ENCODE peak calls at places on chromosomes 6 and 20, in six cellular contexts. G is transverse colon, M is GM12878, H is upper lobe of left lung, O is HepG2, L is stomach. B is an unnamed sample.

GRCh38 chr20:60262967-60263603 is 304.9 kb downstream of the CDH26 start:
- DNase-seq in G (peak), M (no peak), H (no peak), O (peak), L (peak), B (no peak)

GRCh38 chr20:25032478-25033183 is 25.3 kb downstream of the ACSS1 start:
- DNase-seq in G (peak), M (no peak), H (no peak), O (peak), L (peak), B (no peak)

GRCh38 chr6:33851959-33852358 is 48.2 kb upstream of the MLN start:
- DNase-seq in G (peak), M (no peak), H (no peak), O (peak), L (no peak), B (no peak)

GRCh38 chr6:105675715-105676397 is 273.0 kb upstream of the PREP start:
- DNase-seq in G (no peak), M (no peak), H (no peak), O (no peak), L (no peak), B (no peak)

GRCh38 chr6:31651602-31652191 is 764 bp downstream of the BAG6 start:
- DNase-seq in G (peak), M (no peak), H (no peak), O (peak), L (no peak), B (peak)

GRCh38 chr20:60224914-60225313 is 266.7 kb downstream of the CDH26 start:
- DNase-seq in G (no peak), M (no peak), H (no peak), O (peak), L (no peak), B (no peak)

GRCh38 chr20:41769650-41770049 is 151.5 kb upstream of the CHD6 start:
- DNase-seq in G (no peak), M (no peak), H (no peak), O (no peak), L (no peak), B (no peak)

GRCh38 chr20:57298457-57298856 is 31.1 kb upstream of the SPO11 start:
- DNase-seq in G (no peak), M (no peak), H (no peak), O (no peak), L (no peak), B (no peak)

GRCh38 chr20:38196592-38196991 is 31.5 kb upstream of the TGM2 start:
- DNase-seq in G (peak), M (no peak), H (no peak), O (no peak), L (no peak), B (peak)

GRCh38 chr6:143205983-143206382 is 145.3 kb downstream of the AIG1 start:
- DNase-seq in G (no peak), M (no peak), H (no peak), O (no peak), L (no peak), B (no peak)

GRCh38 chr20:53608456-53609413 is 15.1 kb upstream of the ZNF217 start:
- DNase-seq in G (peak), M (no peak), H (peak), O (no peak), L (peak), B (peak)

GRCh38 chr6:66964216-66964615 is 1257.2 kb upstream of the EYS start:
- DNase-seq in G (no peak), M (no peak), H (no peak), O (no peak), L (no peak), B (no peak)

GRCh38 chr6:154392561-154392960 is 36.0 kb upstream of the IPCEF1 start:
- DNase-seq in G (no peak), M (no peak), H (no peak), O (no peak), L (no peak), B (no peak)

GRCh38 chr6:7587631-7588100 is 2.3 kb upstream of the SNRNP48 start:
- DNase-seq in G (peak), M (no peak), H (no peak), O (no peak), L (no peak), B (no peak)

GRCh38 chr20:36527331-36528125 is 13.8 kb upstream of the MYL9 start:
- DNase-seq in G (no peak), M (no peak), H (peak), O (no peak), L (no peak), B (no peak)
- TF ChIP-seq POLR2AphosphoS5 in G (no peak), M (no peak), H (no peak), O (no peak), L (no peak), B (no peak)

GRCh38 chr6:158708239-158708638 is 58.4 kb downstream of the SYTL3 start:
- DNase-seq in G (no peak), M (no peak), H (peak), O (no peak), L (peak), B (no peak)

GRCh38 chr6:158706369-158706982 is 56.6 kb downstream of the SYTL3 start:
- DNase-seq in G (peak), M (no peak), H (no peak), O (peak), L (peak), B (no peak)

GRCh38 chr6:158707826-158708225 is 58.0 kb downstream of the SYTL3 start:
- DNase-seq in G (peak), M (no peak), H (no peak), O (no peak), L (peak), B (no peak)

GRCh38 chr6:158705386-158706126 is 55.7 kb downstream of the SYTL3 start:
- DNase-seq in G (no peak), M (no peak), H (no peak), O (no peak), L (no peak), B (no peak)

DNA sequence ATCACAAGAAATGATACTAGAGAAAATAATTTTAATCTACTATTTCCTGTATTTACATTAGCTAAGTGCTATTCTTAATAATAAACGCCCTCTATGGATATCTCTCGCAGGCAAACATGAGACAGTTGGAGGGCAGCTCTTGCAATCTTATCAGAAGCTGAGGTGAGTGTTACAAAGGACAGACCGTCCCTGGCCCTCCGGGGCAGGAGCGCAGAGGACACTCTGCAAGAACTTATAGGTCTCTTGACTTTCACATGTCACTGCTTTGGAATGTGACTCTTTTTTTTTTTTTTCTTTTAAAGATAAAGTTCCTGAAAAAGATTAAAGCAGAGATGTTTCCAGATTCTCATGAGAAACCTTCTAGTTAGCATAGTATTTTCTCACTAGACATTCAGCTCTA is 57.3 kb downstream of the SYTL3 start:
- DNase-seq in G (peak), M (no peak), H (no peak), O (no peak), L (peak), B (no peak)
- TF ChIP-seq EP300 in G (no peak), M (no peak), H (no peak), O (no peak), L (no peak), B (peak)

DNA sequence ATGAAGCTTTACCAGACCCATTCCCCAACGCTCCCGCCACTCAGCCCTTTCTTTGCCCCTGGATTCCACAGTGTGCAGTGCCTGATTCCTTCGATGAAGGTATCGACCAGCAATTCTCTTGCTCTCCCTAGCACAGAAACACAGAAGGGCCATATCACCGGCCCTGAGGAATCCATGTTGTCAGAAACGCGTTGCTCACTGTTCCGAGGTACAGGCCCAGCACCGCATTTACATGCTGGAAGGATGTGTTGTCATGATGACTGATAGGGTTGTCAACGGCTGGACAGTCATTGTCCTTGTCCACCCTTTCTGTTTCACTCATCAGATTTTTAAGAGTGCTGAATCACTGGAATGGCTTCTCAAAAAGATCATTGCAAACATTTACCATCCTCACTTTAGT is 57.2 kb upstream of the GPR6 start:
- DNase-seq in G (no peak), M (no peak), H (no peak), O (no peak), L (no peak), B (no peak)
- TF ChIP-seq POLR2A in G (no peak), M (no peak), H (no peak), O (no peak), L (no peak), B (no peak)

DNA sequence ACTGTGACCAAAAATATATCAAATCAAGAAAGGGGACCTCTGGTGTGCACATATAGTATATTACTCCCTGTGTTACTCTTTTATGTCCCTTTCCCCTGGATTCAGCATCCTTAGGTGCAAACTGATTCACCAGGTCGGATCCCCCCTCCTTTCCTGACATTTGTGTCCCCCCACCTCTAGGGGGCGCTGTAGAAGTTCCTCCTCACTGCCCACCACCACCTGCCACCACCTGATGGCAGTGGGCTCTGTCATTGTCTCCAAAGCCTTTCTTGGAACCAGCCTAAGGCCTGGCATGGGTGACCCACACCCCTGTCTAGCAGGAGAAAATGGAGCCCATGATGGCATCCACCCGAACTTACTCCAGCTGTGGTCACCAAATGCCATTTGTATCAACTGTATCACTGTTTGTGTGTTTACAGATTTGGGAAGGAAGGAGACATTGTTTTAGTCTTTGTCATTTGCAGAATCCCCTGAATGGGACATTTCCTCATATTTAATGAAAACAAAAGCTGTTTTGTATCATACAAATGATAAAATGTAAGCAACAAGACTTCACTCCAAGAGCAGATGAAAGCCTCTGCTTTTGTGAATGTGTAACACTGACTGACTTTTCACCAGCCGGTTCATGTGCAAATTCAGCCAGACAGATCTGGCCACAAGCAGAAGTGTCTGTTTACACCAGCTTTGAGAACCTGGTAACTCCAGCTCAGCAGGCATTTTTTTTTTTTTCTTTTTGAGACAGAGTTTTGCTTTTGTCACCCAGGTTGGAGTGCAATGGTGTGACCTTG is 66.2 kb downstream of the ARMC2 start:
- DNase-seq in G (no peak), M (no peak), H (no peak), O (peak), L (no peak), B (no peak)
- TF ChIP-seq POLR2AphosphoS5 in G (no peak), M (no peak), H (no peak), O (no peak), L (no peak), B (no peak)

GRCh38 chr6:157358287-157358686 is 22.7 kb upstream of the ZDHHC14 start:
- DNase-seq in G (no peak), M (no peak), H (no peak), O (no peak), L (no peak), B (no peak)
- TF ChIP-seq EP300 in G (no peak), M (no peak), H (no peak), O (no peak), L (no peak), B (no peak)

DNA sequence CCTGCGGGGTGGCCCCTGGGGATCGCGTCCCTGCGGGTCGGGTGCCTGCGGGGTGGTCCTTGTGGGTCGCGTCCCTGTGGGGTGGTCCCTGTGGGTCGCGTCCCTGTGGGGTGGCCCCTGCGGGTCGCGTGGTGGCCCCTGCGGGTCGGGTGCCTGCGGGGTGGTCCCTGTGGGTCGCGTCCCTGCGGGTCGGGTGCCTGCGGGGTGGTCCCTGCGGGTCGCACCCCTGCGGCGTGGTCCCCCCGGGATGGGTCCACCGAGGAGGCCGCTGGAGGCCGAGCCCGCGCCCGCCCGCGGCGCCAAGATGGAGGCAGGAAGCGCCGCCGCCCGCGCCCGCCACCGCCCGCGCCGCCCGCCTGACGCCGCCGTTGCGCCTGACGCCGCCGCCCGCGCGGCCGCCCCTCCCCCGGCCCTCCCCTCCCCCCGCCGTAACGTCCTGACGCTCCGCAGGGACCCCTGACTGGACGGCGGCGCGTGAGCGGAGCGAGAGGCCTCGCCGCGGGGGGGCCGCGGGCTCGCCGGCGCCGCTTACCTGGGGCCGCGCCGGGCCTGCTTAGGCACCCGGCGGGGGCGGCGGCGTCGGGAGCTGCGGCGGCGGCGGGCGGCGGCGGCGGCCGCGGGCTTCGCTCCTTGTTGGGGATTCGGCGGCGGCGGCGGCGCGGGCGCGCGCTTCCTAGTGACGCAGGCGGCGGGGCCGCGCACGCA is at the start of gene GMEB2:
- DNase-seq in G (peak), M (no peak), H (peak), O (peak), L (peak), B (peak)
- TF ChIP-seq POLR2A in G (peak), M (peak), H (peak), O (peak), L (no peak), B (no peak)

GRCh38 chr6:127482318-127482717 is 23.1 kb upstream of the KIAA0408 start:
- DNase-seq in G (no peak), M (no peak), H (no peak), O (no peak), L (no peak), B (no peak)

GRCh38 chr6:127484207-127484858 is 25.1 kb upstream of the KIAA0408 start:
- DNase-seq in G (no peak), M (peak), H (no peak), O (peak), L (no peak), B (no peak)

GRCh38 chr6:127489248-127489647 is 29.9 kb downstream of the MTCL3 start:
- DNase-seq in G (no peak), M (no peak), H (no peak), O (no peak), L (no peak), B (no peak)

GRCh38 chr6:127483399-127484055 is 24.3 kb upstream of the KIAA0408 start:
- DNase-seq in G (no peak), M (no peak), H (no peak), O (no peak), L (no peak), B (no peak)

GRCh38 chr6:127486934-127487333 is 27.7 kb upstream of the KIAA0408 start:
- DNase-seq in G (no peak), M (no peak), H (no peak), O (no peak), L (no peak), B (no peak)
- TF ChIP-seq POLR2AphosphoS5 in G (no peak), M (no peak), H (no peak), O (no peak), L (no peak), B (no peak)

GRCh38 chr6:148367418-148368024 is 24.9 kb downstream of the SASH1 start:
- DNase-seq in G (no peak), M (no peak), H (no peak), O (no peak), L (no peak), B (peak)
- TF ChIP-seq EP300 in G (peak), M (no peak), H (peak), O (no peak), L (no peak), B (no peak)

GRCh38 chr6:4647414-4648365 is 128.5 kb upstream of the CDYL start:
- DNase-seq in G (peak), M (no peak), H (peak), O (peak), L (peak), B (peak)
- TF ChIP-seq POLR2A in G (peak), M (no peak), H (peak), O (no peak), L (no peak), B (no peak)

GRCh38 chr6:90285611-90286381 is 10.8 kb downstream of the BACH2 start:
- DNase-seq in G (peak), M (peak), H (no peak), O (peak), L (peak), B (peak)
- TF ChIP-seq POLR2AphosphoS5 in G (peak), M (no peak), H (no peak), O (no peak), L (peak), B (peak)